ENCODE peak calls at places on chromosomes 6 and 20, in four cellular contexts. F is colonic mucosa, W is fibroblast of lung, X is HCT116. A is an unnamed sample.

GRCh38 chr6:5112065-5112799 is 27.1 kb downstream of the PPP1R3G start:
- DNase-seq in F (no peak), W (peak; percentile 86), X (peak; percentile 13), A (no peak)

GRCh38 chr6:100620085-100620484 is 155.4 kb upstream of the SIM1 start:
- DNase-seq in F (no peak), W (peak; percentile 91), X (no peak), A (no peak)

GRCh38 chr20:10093087-10093591 is 58.4 kb downstream of the ANKEF1 start:
- DNase-seq in F (no peak), W (peak; percentile 84), X (no peak), A (no peak)

GRCh38 chr20:47821481-47822100 is 36.3 kb upstream of the SULF2 start:
- DNase-seq in F (no peak), W (peak; percentile 47), X (peak; percentile 23), A (no peak)

GRCh38 chr6:129513471-129513870 is 196.5 kb downstream of the ARHGAP18 start:
- DNase-seq in F (no peak), W (peak; percentile 61), X (no peak), A (no peak)

GRCh38 chr6:35376282-35376681 is 33.9 kb downstream of the PPARD start:
- DNase-seq in F (no peak), W (no peak), X (no peak), A (no peak)

GRCh38 chr20:17898548-17898994 is 70.0 kb downstream of the SNX5 start:
- DNase-seq in F (peak; percentile 83), W (peak; percentile 57), X (peak; percentile 56), A (peak; percentile 80)

GRCh38 chr20:54820392-54820791 is 345.0 kb downstream of the DOK5 start:
- DNase-seq in F (no peak), W (no peak), X (no peak), A (no peak)

GRCh38 chr20:57267158-57267821 is 849 bp upstream of the BMP7 start:
- DNase-seq in F (no peak), W (no peak), X (no peak), A (no peak)

GRCh38 chr6:81049425-81050042 is 702.9 kb downstream of the TENT5A start:
- DNase-seq in F (no peak), W (peak; percentile 47), X (no peak), A (no peak)

GRCh38 chr6:170248111-170248805 is 42.6 kb downstream of the DLL1 start:
- DNase-seq in F (no peak), W (no peak), X (no peak), A (no peak)

GRCh38 chr6:30685977-30686907 is at the start of gene PPP1R18:
- DNase-seq in F (peak; percentile 80), W (no peak), X (no peak), A (peak; percentile 78)
- H3K9ac ChIP-seq in F (peak within 1 kb of the TSS; percentile 91), W (peak within 1 kb of the TSS; percentile 97), X (peak within 1 kb of the TSS; percentile 95), A (peak within 1 kb of the TSS; percentile 56)

GRCh38 chr20:63097336-63097831 is 90.6 kb upstream of the BHLHE23 start:
- DNase-seq in F (no peak), W (no peak), X (no peak), A (no peak)

GRCh38 chr20:63093966-63094766 is 87.4 kb upstream of the BHLHE23 start:
- DNase-seq in F (no peak), W (no peak), X (no peak), A (no peak)

GRCh38 chr20:63094767-63095499 is 88.2 kb upstream of the BHLHE23 start:
- DNase-seq in F (no peak), W (no peak), X (no peak), A (no peak)

GRCh38 chr20:63096681-63097335 is 90.0 kb upstream of the BHLHE23 start:
- DNase-seq in F (no peak), W (no peak), X (no peak), A (no peak)

DNA sequence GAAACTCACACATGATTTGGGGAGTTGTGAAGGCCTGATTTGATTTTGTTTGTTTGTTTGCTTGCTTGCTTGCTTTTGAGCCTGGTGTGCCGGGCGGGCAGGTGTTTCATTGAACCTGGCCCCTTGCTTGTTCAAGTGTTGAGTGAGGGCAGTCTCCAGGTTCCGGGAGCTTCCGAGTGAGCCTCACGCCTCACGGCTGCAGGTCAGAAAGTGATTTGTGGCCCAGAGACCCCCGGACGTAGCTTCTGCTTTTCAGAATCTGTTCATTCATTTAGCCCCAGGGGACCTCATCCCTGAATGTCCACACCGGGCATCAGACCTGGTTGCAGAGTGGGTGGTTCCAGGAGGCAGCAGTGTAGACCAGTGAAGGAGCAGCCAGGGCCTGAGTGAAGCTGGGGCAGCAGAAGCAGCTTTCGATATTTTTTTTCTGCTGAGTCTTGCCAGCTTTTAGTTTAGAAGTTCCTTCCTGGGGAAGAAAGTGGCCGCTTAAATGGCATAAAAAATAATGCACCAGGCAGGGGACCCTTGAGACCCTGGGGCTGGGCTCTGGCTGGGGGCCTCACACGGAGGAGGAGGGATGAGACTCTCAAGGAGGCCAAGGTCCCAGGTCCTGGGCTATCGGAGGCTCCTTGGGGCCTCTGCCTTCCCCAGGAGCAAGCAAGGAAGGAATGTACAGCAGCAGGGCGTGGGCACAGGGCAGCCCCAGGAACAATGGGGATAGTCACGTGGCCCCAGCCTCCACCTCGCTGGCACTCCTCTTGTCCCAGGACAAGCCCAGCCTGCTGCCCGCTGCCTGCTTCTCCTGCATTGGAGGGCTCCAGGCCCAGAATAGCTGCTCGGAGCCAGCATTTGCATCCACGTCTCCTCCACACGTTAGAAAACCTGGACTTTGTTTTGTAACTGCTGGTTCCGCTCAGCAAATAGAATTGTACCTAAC is 89.2 kb upstream of the BHLHE23 start:
- DNase-seq in F (no peak), W (no peak), X (no peak), A (no peak)
- H3K9ac ChIP-seq in F (no peak overlapping the region), W (no peak overlapping the region), X (no peak overlapping the region), A (no peak overlapping the region)

DNA sequence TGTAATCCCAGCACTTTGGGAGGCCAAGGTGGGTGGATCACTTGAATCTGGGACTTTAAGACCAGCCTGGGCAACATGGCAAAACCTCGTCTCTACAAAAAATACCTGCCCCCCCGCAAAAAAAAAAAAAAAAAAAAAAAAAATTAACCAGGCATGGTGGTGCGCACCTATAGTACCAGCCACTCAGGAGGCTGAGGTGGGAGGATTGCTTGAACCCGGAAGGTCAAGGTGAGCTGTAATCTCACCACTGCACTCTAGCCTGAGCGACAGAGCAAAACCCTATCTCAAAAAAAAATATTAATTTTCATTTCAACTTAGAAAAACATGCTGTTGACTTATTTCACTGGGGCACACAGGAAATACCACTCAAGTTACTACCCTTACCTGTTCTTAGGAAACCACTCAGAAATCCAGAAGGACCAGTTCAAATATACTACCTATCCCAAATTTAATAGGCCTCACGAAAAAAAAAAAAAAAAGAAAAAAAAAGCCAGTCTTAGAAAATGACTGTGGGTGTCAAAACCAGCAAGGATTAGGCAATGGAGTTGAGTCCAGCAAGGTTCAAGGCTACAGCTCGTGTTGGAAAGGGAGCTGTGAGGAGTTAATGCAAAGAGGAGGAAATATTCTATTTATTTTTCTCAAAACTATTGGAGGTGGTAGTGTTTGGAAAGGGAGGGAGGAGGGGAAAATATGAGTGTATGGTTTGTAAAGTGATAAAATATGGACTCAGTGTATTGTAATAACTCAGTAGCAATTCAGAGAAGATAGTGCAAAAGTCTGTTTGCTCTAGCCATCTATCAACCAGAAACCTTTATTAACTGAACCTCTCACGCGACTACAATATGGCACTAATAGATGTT is 33.9 kb upstream of the PIM1 start:
- DNase-seq in F (peak; percentile 57), W (no peak), X (no peak), A (no peak)
- H3K9ac ChIP-seq in F (no peak overlapping the region), W (no peak overlapping the region), X (peak overlapping the region; percentile 50), A (no peak overlapping the region)

GRCh38 chr6:32194388-32194787 is 1.9 kb upstream of the GPSM3 start:
- DNase-seq in F (no peak), W (no peak), X (no peak), A (no peak)
- H3K9ac ChIP-seq in F (no peak overlapping the region), W (no peak overlapping the region), X (peak overlapping the region; percentile 76), A (no peak overlapping the region)

DNA sequence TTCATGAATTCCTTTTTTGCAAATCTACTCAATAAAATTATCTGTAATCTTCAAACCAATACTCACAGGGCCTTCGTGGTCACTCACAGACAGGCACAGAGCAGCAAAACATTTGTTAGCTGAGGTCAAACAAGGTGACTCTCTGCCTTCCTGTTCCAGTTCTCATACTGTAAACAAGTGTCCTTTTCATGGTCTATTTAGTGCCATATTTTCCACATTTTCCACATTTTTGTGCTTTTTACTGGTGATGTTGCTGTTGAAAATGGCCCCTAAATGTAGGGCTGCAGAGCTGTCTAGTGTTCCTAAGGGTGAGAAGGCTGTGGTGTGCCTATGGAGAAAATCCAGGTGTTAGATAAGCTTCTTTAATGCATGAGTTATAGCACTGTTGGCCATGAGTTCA is 133.1 kb upstream of the COL21A1 start:
- DNase-seq in F (no peak), W (no peak), X (no peak), A (no peak)
- H3K9ac ChIP-seq in F (no peak overlapping the region), W (no peak overlapping the region), X (no peak overlapping the region), A (no peak overlapping the region)

DNA sequence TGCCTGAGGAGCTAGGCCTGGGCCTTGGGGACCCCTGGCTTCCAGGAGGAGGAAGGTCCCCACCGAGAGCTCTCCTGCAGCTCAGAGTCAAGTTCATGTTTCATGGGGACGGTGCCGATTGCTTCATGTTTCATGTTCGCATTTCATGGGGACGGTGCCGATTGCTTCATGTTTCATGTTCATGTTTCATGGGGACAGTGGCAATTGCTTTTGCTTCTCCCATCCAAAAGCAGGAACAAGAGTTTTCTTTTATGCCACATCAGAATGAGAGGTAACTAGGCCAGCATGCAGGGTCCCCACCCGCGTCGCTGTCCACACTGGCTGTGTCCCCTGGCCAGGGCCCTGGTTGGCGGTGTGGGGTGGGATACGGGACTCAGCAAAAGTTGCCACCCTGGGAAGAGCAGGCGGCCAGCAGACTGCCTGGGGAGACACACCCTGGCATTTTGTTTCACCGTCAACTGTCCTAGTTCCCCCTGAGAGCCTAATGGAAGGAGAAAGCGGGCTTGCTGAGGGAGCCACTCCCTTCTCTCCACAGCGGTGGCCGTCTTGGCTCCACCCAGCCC is 46.0 kb downstream of the DACT2 start:
- DNase-seq in F (no peak), W (no peak), X (no peak), A (no peak)
- H3K9ac ChIP-seq in F (no peak overlapping the region), W (no peak overlapping the region), X (no peak overlapping the region), A (no peak overlapping the region)

GRCh38 chr6:7632501-7633290 is 42.7 kb downstream of the SNRNP48 start:
- DNase-seq in F (no peak), W (no peak), X (no peak), A (no peak)
- H3K9ac ChIP-seq in F (no peak overlapping the region), W (no peak overlapping the region), X (no peak overlapping the region), A (no peak overlapping the region)

GRCh38 chr6:106973018-106973840 is 1.3 kb downstream of the CD24 start:
- DNase-seq in F (peak; percentile 59), W (peak; percentile 6), X (no peak), A (no peak)
- H3K9ac ChIP-seq in F (peak overlapping the region; percentile 89), W (no peak overlapping the region), X (no peak overlapping the region), A (no peak overlapping the region)

DNA sequence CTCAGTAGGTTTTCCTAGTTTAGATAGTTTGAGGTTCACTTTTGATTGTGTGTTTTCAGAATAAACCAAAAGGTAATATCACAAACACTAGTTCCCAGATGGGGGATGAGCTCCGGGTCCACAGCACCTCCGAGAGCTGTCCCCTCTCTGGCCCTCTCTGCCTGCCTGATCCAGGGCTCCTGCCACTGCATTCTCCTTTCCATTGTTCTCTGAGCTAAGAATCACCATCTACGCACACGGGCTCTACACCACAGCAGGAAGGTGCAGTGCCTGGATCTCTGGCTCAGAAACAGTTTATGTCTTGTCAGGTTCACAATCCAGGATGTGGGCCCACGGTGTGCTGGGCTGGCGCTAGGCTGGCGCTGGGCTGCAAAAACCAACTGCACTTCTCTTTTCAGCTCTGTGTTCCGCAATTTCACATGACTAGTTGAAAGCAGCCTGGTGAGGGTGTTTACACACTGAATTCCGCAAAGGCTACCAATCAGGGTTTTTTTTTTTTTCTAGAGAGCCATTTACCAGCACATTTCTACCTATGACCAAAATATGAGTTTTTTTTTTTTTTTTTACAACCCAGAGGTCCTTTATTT is 167.5 kb downstream of the SOD2 start:
- DNase-seq in F (no peak), W (no peak), X (no peak), A (no peak)
- H3K9ac ChIP-seq in F (no peak overlapping the region), W (no peak overlapping the region), X (no peak overlapping the region), A (no peak overlapping the region)

GRCh38 chr6:133240511-133241087 is 558 bp upstream of the EYA4 start:
- DNase-seq in F (no peak), W (peak; percentile 26), X (no peak), A (peak; percentile 70)
- H3K9ac ChIP-seq in F (no peak overlapping the region), W (no peak overlapping the region), X (no peak overlapping the region), A (peak overlapping the region; percentile 79)